ENCODE peak calls at places on chromosomes 12 and 14, in seven cellular contexts. W is endothelial cell of umbilical vein, V is H1, U is IMR-90, E is K562, N is GM12878, X is HepG2. A is an unnamed sample.

GRCh38 chr12:62698701-62699101 is 232.1 kb downstream of the MON2 start:
- DNase-seq in W (peak), V (no peak), U (peak), E (no peak), N (no peak), X (no peak), A (no peak)

GRCh38 chr12:6430124-6430989 is 14.4 kb upstream of the CD27 start:
- DNase-seq in W (peak), V (no peak), U (peak), E (peak), N (no peak), X (peak), A (peak)

GRCh38 chr14:35761922-35762321 is 47.2 kb downstream of the RALGAPA1 start:
- DNase-seq in W (no peak), V (no peak), U (no peak), E (no peak), N (no peak), X (no peak), A (no peak)

GRCh38 chr12:94304566-94305061 is 155.1 kb downstream of the CEP83 start:
- DNase-seq in W (no peak), V (no peak), U (peak), E (no peak), N (no peak), X (no peak), A (no peak)

GRCh38 chr12:114869091-114869834 is 185.3 kb upstream of the TBX3 start:
- DNase-seq in W (no peak), V (no peak), U (peak), E (no peak), N (no peak), X (no peak), A (no peak)

GRCh38 chr12:103801709-103802585 is 39.1 kb downstream of the NT5DC3 start:
- DNase-seq in W (no peak), V (no peak), U (peak), E (no peak), N (no peak), X (peak), A (peak)

GRCh38 chr12:68487721-68488309 is 122.9 kb upstream of the RAP1B start:
- DNase-seq in W (no peak), V (no peak), U (no peak), E (no peak), N (no peak), X (no peak), A (no peak)

GRCh38 chr12:101076940-101077351 is 133.1 kb downstream of the SLC5A8 start:
- DNase-seq in W (no peak), V (no peak), U (peak), E (no peak), N (no peak), X (no peak), A (no peak)

GRCh38 chr14:91918159-91918883 is 29.2 kb downstream of the FBLN5 start:
- DNase-seq in W (no peak), V (no peak), U (no peak), E (no peak), N (no peak), X (no peak), A (no peak)

GRCh38 chr12:54948171-54948570 is 36.4 kb downstream of the TESPA1 start:
- DNase-seq in W (no peak), V (no peak), U (no peak), E (no peak), N (no peak), X (no peak), A (no peak)

GRCh38 chr12:751192-751827 is 1.1 kb upstream of the WNK1 start:
- DNase-seq in W (peak), V (peak), U (peak), E (peak), N (peak), X (peak), A (peak)

GRCh38 chr12:108430926-108431325 is 84.2 kb upstream of the FICD start:
- DNase-seq in W (no peak), V (no peak), U (no peak), E (no peak), N (no peak), X (no peak), A (no peak)

GRCh38 chr12:16726879-16727278 is 120.9 kb upstream of the LMO3 start:
- DNase-seq in W (no peak), V (no peak), U (peak), E (no peak), N (no peak), X (no peak), A (no peak)

GRCh38 chr12:31117203-31118011 is 43.7 kb downstream of the DDX11 start:
- DNase-seq in W (peak), V (peak), U (peak), E (peak), N (no peak), X (peak), A (peak)

GRCh38 chr14:29814153-29815057 is 113.2 kb downstream of the PRKD1 start:
- DNase-seq in W (no peak), V (no peak), U (peak), E (no peak), N (no peak), X (no peak), A (no peak)

GRCh38 chr12:68883151-68883550 is 49.8 kb downstream of the CPM start:
- DNase-seq in W (no peak), V (no peak), U (no peak), E (no peak), N (no peak), X (no peak), A (no peak)

GRCh38 chr14:21039059-21039422 is 3.1 kb upstream of the RNASE7 start:
- DNase-seq in W (peak), V (peak), U (peak), E (no peak), N (no peak), X (peak), A (no peak)

GRCh38 chr12:54220092-54220557 is 31.3 kb upstream of the SMUG1 start:
- DNase-seq in W (peak), V (peak), U (peak), E (peak), N (no peak), X (peak), A (peak)

GRCh38 chr12:69304284-69304683 is 43.9 kb upstream of the LYZ start:
- DNase-seq in W (no peak), V (no peak), U (no peak), E (no peak), N (no peak), X (no peak), A (no peak)

GRCh38 chr14:101313268-101313667 is 248.0 kb upstream of the DIO3 start:
- DNase-seq in W (no peak), V (peak), U (no peak), E (no peak), N (no peak), X (peak), A (no peak)

GRCh38 chr14:94360945-94361565 is 27.3 kb downstream of the SERPINA1 start:
- DNase-seq in W (no peak), V (no peak), U (no peak), E (no peak), N (no peak), X (peak), A (no peak)

GRCh38 chr14:52279405-52279804 is 11.9 kb downstream of the PTGDR start:
- DNase-seq in W (no peak), V (no peak), U (peak), E (no peak), N (no peak), X (no peak), A (no peak)

GRCh38 chr12:47841506-47841905 is 21.8 kb upstream of the HDAC7 start:
- DNase-seq in W (peak), V (no peak), U (peak), E (no peak), N (no peak), X (no peak), A (no peak)

GRCh38 chr14:34436118-34436905 is 25.7 kb downstream of the SPTSSA start:
- DNase-seq in W (peak), V (no peak), U (peak), E (no peak), N (no peak), X (peak), A (no peak)

GRCh38 chr14:49114161-49114893 is 471.9 kb downstream of the RPS29 start:
- DNase-seq in W (no peak), V (no peak), U (no peak), E (no peak), N (no peak), X (no peak), A (no peak)

GRCh38 chr12:3882896-3883564 is 9.8 kb upstream of the PARP11 start:
- DNase-seq in W (peak), V (no peak), U (peak), E (peak), N (no peak), X (peak), A (peak)

GRCh38 chr12:46133751-46134150 is 135.1 kb downstream of the SLC38A1 start:
- DNase-seq in W (no peak), V (no peak), U (peak), E (no peak), N (no peak), X (no peak), A (no peak)

GRCh38 chr12:11545438-11546330 is 103.8 kb upstream of the ETV6 start:
- DNase-seq in W (peak), V (no peak), U (no peak), E (no peak), N (peak), X (no peak), A (no peak)

GRCh38 chr12:64621257-64621942 is 11.1 kb downstream of the RASSF3 start:
- DNase-seq in W (peak), V (no peak), U (peak), E (no peak), N (peak), X (no peak), A (no peak)

GRCh38 chr12:8697476-8698131 is at the start of gene RIMKLB:
- DNase-seq in W (peak), V (peak), U (peak), E (peak), N (no peak), X (no peak), A (no peak)

GRCh38 chr12:107355004-107355565 is 261.7 kb upstream of the CRY1 start:
- DNase-seq in W (no peak), V (no peak), U (no peak), E (no peak), N (no peak), X (no peak), A (no peak)

GRCh38 chr12:50806176-50806575 is 36.5 kb upstream of the TMPRSS12 start:
- DNase-seq in W (no peak), V (no peak), U (peak), E (no peak), N (no peak), X (peak), A (no peak)

GRCh38 chr14:98984719-98985041 is 287.3 kb downstream of the BCL11B start:
- DNase-seq in W (no peak), V (no peak), U (no peak), E (peak), N (no peak), X (no peak), A (no peak)

GRCh38 chr12:54933381-54933780 is 51.2 kb downstream of the TESPA1 start:
- DNase-seq in W (no peak), V (no peak), U (peak), E (no peak), N (peak), X (no peak), A (no peak)

GRCh38 chr12:131105351-131105735 is 151.6 kb downstream of the ADGRD1 start:
- DNase-seq in W (no peak), V (no peak), U (no peak), E (no peak), N (no peak), X (no peak), A (no peak)

GRCh38 chr12:75834591-75834990 is 197.0 kb downstream of the PHLDA1 start:
- DNase-seq in W (peak), V (no peak), U (peak), E (no peak), N (no peak), X (no peak), A (no peak)

GRCh38 chr12:5872745-5873144 is 72.3 kb downstream of the ANO2 start:
- DNase-seq in W (no peak), V (no peak), U (peak), E (peak), N (no peak), X (peak), A (peak)

GRCh38 chr12:89775336-89776005 is 66.8 kb upstream of the ATP2B1 start:
- DNase-seq in W (no peak), V (no peak), U (peak), E (no peak), N (no peak), X (no peak), A (no peak)

DNA sequence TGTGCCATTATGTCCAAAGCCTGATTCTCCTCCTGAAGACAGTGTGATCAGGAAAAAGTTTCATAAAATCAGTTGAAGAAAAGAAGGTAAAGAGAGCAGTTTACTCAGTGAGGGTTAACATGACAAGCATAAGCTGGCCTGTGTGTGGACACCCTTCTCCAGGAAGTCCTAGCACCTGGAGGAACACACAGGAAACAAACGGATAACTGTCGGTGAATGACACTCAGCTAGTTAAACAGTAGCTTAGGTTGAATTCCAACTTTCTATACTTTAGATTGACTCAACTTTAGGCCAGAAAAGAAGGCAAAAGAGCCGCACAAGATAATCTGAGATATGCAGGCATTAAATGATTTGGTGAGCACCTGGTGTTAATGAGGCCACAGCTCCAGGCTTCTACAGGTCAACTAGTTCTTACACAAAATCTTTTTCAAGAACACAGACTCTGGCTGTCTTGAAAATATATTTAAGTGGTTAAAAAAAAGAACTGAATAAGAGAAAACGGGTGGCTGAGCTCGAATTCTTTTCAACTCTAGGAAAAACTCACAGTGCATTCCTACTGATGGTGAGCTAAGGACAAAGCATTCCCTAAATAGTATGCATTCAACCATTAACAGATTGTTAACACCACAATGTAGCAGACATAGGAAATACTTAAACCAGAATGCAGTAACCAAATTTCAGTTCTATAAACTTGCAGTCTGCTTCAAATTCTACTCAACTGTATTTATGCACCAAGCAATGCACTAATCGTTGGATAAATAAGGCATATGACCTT is 56.9 kb upstream of the TSPAN8 start:
- DNase-seq in W (no peak), V (no peak), U (no peak), E (no peak), N (no peak), X (peak), A (no peak)
- TF ChIP-seq POLR2A in W (no peak), V (no peak), U (no peak), E (no peak), N (no peak), X (no peak), A (no peak)

GRCh38 chr12:24054411-24054810 is 104.9 kb upstream of the SOX5 start:
- DNase-seq in W (peak), V (no peak), U (no peak), E (no peak), N (no peak), X (no peak), A (no peak)

GRCh38 chr12:24055747-24056146 is 106.3 kb upstream of the SOX5 start:
- DNase-seq in W (no peak), V (no peak), U (no peak), E (no peak), N (no peak), X (no peak), A (no peak)

GRCh38 chr12:24060089-24060488 is 110.6 kb upstream of the SOX5 start:
- DNase-seq in W (no peak), V (no peak), U (no peak), E (no peak), N (no peak), X (no peak), A (no peak)

GRCh38 chr12:24062642-24063245 is 113.3 kb upstream of the SOX5 start:
- DNase-seq in W (no peak), V (no peak), U (no peak), E (no peak), N (no peak), X (no peak), A (no peak)

DNA sequence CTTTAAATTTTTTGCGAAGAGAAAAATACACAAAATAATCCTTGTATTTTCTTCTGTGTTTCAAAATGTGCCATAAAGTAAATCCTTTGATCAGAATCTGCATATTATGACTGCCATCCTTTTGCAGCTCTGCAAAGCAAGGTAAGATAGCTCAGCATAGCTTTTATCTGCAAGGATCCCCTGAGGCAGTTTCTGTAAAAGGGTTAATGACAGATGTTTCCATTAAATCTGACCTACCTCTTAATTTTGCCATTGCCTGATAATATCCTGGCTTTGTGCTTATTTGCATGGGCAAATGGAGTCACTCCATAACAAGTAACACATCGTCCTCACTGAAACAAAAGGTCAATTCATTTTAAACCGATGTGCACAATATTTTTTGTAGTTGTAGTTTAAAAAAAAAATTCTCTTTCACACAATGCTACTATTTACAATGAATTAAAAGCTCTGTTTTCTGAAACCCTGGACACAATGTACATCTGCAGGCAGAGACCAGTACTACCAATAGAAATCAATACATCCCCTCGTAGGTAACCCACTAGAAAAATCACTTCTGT is 108.5 kb upstream of the SOX5 start:
- DNase-seq in W (no peak), V (no peak), U (no peak), E (no peak), N (no peak), X (no peak), A (no peak)
- H3K9ac ChIP-seq in W (no peak), V (no peak), U (no peak), E (no peak), N (no peak), X (no peak), A (no peak)

DNA sequence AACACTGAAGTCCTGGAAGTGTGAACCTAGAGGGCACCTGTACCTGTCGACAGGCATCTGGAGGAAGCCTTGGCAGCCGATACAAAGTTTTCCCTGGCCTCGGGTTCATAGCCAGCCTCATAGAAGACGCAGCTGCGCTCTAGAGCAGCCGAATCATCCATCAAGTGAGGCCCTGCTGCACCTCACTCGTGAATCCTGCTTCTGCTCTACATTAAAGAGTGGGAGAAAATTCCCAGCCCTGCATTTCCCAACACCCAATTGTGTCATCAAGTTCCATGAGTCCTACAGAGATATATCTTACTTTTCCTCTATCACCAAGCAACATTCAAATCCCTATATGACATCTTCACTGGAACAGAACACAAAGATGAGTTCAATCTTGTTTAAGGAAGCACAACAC is 139.4 kb downstream of the TTC7B start:
- DNase-seq in W (peak), V (no peak), U (peak), E (no peak), N (no peak), X (no peak), A (no peak)
- H3K4me3 ChIP-seq in W (no peak), V (no peak), U (no peak), E (no peak), N (no peak), X (no peak), A (no peak)

GRCh38 chr12:52148541-52149181 is 43.2 kb downstream of the KRT80 start:
- DNase-seq in W (no peak), V (no peak), U (no peak), E (no peak), N (no peak), X (no peak), A (peak)

GRCh38 chr12:52147983-52148540 is 43.8 kb downstream of the KRT80 start:
- DNase-seq in W (no peak), V (no peak), U (no peak), E (no peak), N (no peak), X (no peak), A (no peak)

GRCh38 chr12:52146822-52147366 is 44.9 kb downstream of the KRT80 start:
- DNase-seq in W (no peak), V (no peak), U (no peak), E (no peak), N (no peak), X (no peak), A (no peak)

GRCh38 chr12:52145941-52146821 is 45.6 kb downstream of the KRT80 start:
- DNase-seq in W (no peak), V (no peak), U (no peak), E (no peak), N (no peak), X (no peak), A (no peak)

GRCh38 chr12:52147367-52147972 is 44.3 kb downstream of the KRT80 start:
- DNase-seq in W (peak), V (no peak), U (peak), E (peak), N (no peak), X (peak), A (peak)
- TF ChIP-seq POLR2A in W (peak), V (no peak), U (peak), E (no peak), N (no peak), X (no peak), A (no peak)

GRCh38 chr12:123747309-123747708 is 14.8 kb upstream of the DNAH10 start:
- DNase-seq in W (no peak), V (no peak), U (no peak), E (no peak), N (no peak), X (no peak), A (no peak)
- H3K9ac ChIP-seq in W (no peak), V (no peak), U (no peak), E (no peak), N (no peak), X (no peak), A (no peak)

GRCh38 chr12:122732611-122733010 is 2.0 kb upstream of the HCAR1 start:
- DNase-seq in W (no peak), V (no peak), U (no peak), E (no peak), N (no peak), X (no peak), A (no peak)

GRCh38 chr12:122726056-122726558 is 4.5 kb downstream of the HCAR1 start:
- DNase-seq in W (peak), V (no peak), U (no peak), E (no peak), N (peak), X (peak), A (peak)

GRCh38 chr12:122732170-122732569 is 1.5 kb upstream of the HCAR1 start:
- DNase-seq in W (no peak), V (no peak), U (no peak), E (no peak), N (no peak), X (no peak), A (no peak)

GRCh38 chr12:122729583-122730214 is 945 bp downstream of the HCAR1 start:
- DNase-seq in W (no peak), V (no peak), U (no peak), E (no peak), N (no peak), X (no peak), A (no peak)

GRCh38 chr12:122730215-122731014 is at the start of gene HCAR1:
- DNase-seq in W (no peak), V (no peak), U (no peak), E (no peak), N (no peak), X (peak), A (no peak)
- H3K4me3 ChIP-seq in W (no peak), V (no peak), U (no peak), E (no peak), N (no peak), X (peak), A (no peak)

GRCh38 chr12:110853856-110854255 is 7.1 kb downstream of the CCDC63 start:
- DNase-seq in W (no peak), V (no peak), U (no peak), E (no peak), N (no peak), X (no peak), A (no peak)
- TF ChIP-seq POLR2A in W (no peak), V (no peak), U (no peak), E (no peak), N (no peak), X (no peak), A (no peak)